ENCODE peak calls at places on chromosomes 2 and 18, in five cellular contexts. One of them, this sample, is unnamed. For H3K27me3, the result is how much of the 10 kb centered on the place peaks cover.

GRCh38 chr2:26550276-26551015 is 72.5 kb upstream of the OTOF start:
- DNase-seq in GM23338: no peak
- DNase-seq in HCT116: no peak
- DNase-seq in psoas muscle: no peak
- DNase-seq in SK-N-SH: no peak
- DNase-seq in this sample: no peak

GRCh38 chr2:9167718-9168657 is 38.6 kb upstream of the ASAP2 start:
- DNase-seq in GM23338: no peak
- DNase-seq in HCT116: no peak
- DNase-seq in psoas muscle: no peak
- DNase-seq in SK-N-SH: no peak
- DNase-seq in this sample: no peak

GRCh38 chr18:23930002-23930401 is 84.6 kb upstream of the TTC39C start:
- DNase-seq in GM23338: no peak
- DNase-seq in HCT116: no peak
- DNase-seq in psoas muscle: no peak
- DNase-seq in SK-N-SH: no peak
- DNase-seq in this sample: no peak

GRCh38 chr2:187208199-187208785 is 239.8 kb downstream of the CALCRL start:
- DNase-seq in GM23338: no peak
- DNase-seq in HCT116: no peak
- DNase-seq in psoas muscle: no peak
- DNase-seq in SK-N-SH: no peak
- DNase-seq in this sample: no peak

GRCh38 chr2:181947273-181947672 is 38.4 kb upstream of the PPP1R1C start:
- DNase-seq in GM23338: peak
- DNase-seq in HCT116: no peak
- DNase-seq in psoas muscle: no peak
- DNase-seq in SK-N-SH: no peak
- DNase-seq in this sample: no peak

GRCh38 chr18:62399781-62400308 is 74.7 kb downstream of the TNFRSF11A start:
- DNase-seq in GM23338: peak
- DNase-seq in HCT116: no peak
- DNase-seq in psoas muscle: no peak
- DNase-seq in SK-N-SH: peak
- DNase-seq in this sample: no peak

GRCh38 chr18:26777316-26778053 is 88.0 kb downstream of the AQP4 start:
- DNase-seq in GM23338: peak
- DNase-seq in HCT116: no peak
- DNase-seq in psoas muscle: no peak
- DNase-seq in SK-N-SH: no peak
- DNase-seq in this sample: no peak

GRCh38 chr2:173708757-173709156 is 256.4 kb downstream of the SP3 start:
- DNase-seq in GM23338: no peak
- DNase-seq in HCT116: no peak
- DNase-seq in psoas muscle: no peak
- DNase-seq in SK-N-SH: no peak
- DNase-seq in this sample: no peak

GRCh38 chr18:1002653-1003178 is 98.0 kb downstream of the ADCYAP1 start:
- DNase-seq in GM23338: no peak
- DNase-seq in HCT116: no peak
- DNase-seq in psoas muscle: no peak
- DNase-seq in SK-N-SH: no peak
- DNase-seq in this sample: no peak

GRCh38 chr2:136765256-136765735 is at the start of gene THSD7B:
- DNase-seq in GM23338: peak
- DNase-seq in HCT116: no peak
- DNase-seq in psoas muscle: no peak
- DNase-seq in SK-N-SH: peak
- DNase-seq in this sample: no peak

GRCh38 chr2:220959391-220959802 is 612.7 kb downstream of the EPHA4 start:
- DNase-seq in GM23338: no peak
- DNase-seq in HCT116: no peak
- DNase-seq in psoas muscle: no peak
- DNase-seq in SK-N-SH: no peak
- DNase-seq in this sample: peak

GRCh38 chr18:25349131-25349925 is 2.6 kb downstream of the ZNF521 start:
- DNase-seq in GM23338: peak
- DNase-seq in HCT116: no peak
- DNase-seq in psoas muscle: peak
- DNase-seq in SK-N-SH: peak
- DNase-seq in this sample: peak

GRCh38 chr2:65654496-65654895 is 222.1 kb upstream of the SPRED2 start:
- DNase-seq in GM23338: no peak
- DNase-seq in HCT116: no peak
- DNase-seq in psoas muscle: no peak
- DNase-seq in SK-N-SH: no peak
- DNase-seq in this sample: no peak

GRCh38 chr2:64017811-64018714 is 1.2 kb downstream of the VPS54 start:
- DNase-seq in GM23338: no peak
- DNase-seq in HCT116: no peak
- DNase-seq in psoas muscle: no peak
- DNase-seq in SK-N-SH: peak
- DNase-seq in this sample: peak

DNA sequence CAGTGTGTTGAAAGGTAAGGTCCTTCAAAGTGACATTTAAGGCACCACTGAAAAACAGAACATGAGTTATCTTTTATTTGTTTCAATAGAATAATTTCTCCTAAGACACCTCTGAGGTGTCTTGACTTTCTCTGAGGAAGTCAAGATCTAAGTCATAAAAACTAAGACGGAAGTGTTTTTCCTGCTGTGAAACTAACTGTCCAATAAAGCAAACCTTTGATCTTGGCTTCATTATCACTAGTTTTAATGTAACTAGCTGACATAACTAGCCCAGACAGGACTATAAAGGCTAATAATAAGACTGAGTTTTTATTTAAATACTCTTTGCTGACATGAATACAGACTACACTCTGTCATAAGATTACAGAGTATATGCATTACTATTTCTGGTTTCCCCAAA is 36.6 kb downstream of the INO80D start:
- DNase-seq in GM23338: no peak
- DNase-seq in HCT116: no peak
- DNase-seq in psoas muscle: no peak
- DNase-seq in SK-N-SH: no peak
- DNase-seq in this sample: no peak
- TF ChIP-seq CTCF in GM23338: no peak
- TF ChIP-seq CTCF in HCT116: no peak
- TF ChIP-seq CTCF in psoas muscle: no peak
- TF ChIP-seq CTCF in SK-N-SH: no peak
- TF ChIP-seq CTCF in this sample: no peak

GRCh38 chr2:69465513-69466456 is 28.6 kb upstream of the NFU1 start:
- DNase-seq in GM23338: no peak
- DNase-seq in HCT116: no peak
- DNase-seq in psoas muscle: peak
- DNase-seq in SK-N-SH: no peak
- DNase-seq in this sample: no peak
- H3K27me3 ChIP-seq in GM23338: under half
- H3K27me3 ChIP-seq in HCT116: under half
- H3K27me3 ChIP-seq in psoas muscle: under half
- H3K27me3 ChIP-seq in SK-N-SH: under half
- H3K27me3 ChIP-seq in this sample: under half

GRCh38 chr2:133673570-133673969 is 105.3 kb upstream of the NCKAP5 start:
- DNase-seq in GM23338: no peak
- DNase-seq in HCT116: no peak
- DNase-seq in psoas muscle: no peak
- DNase-seq in SK-N-SH: no peak
- DNase-seq in this sample: no peak
- H3K4me3 ChIP-seq in GM23338: no peak
- H3K4me3 ChIP-seq in HCT116: no peak
- H3K4me3 ChIP-seq in psoas muscle: no peak
- H3K4me3 ChIP-seq in SK-N-SH: no peak
- H3K4me3 ChIP-seq in this sample: peak

GRCh38 chr2:27977623-27978312 is 87.2 kb downstream of the BABAM2 start:
- DNase-seq in GM23338: no peak
- DNase-seq in HCT116: peak
- DNase-seq in psoas muscle: peak
- DNase-seq in SK-N-SH: no peak
- DNase-seq in this sample: no peak
- TF ChIP-seq CTCF in GM23338: no peak
- TF ChIP-seq CTCF in HCT116: no peak
- TF ChIP-seq CTCF in psoas muscle: no peak
- TF ChIP-seq CTCF in SK-N-SH: peak
- TF ChIP-seq CTCF in this sample: no peak

GRCh38 chr2:240643093-240643810 is 18.0 kb downstream of the GPR35 start:
- DNase-seq in GM23338: no peak
- DNase-seq in HCT116: no peak
- DNase-seq in psoas muscle: peak
- DNase-seq in SK-N-SH: peak
- DNase-seq in this sample: no peak

GRCh38 chr2:240644859-240645301 is 19.6 kb downstream of the GPR35 start:
- DNase-seq in GM23338: no peak
- DNase-seq in HCT116: no peak
- DNase-seq in psoas muscle: peak
- DNase-seq in SK-N-SH: peak
- DNase-seq in this sample: peak

GRCh38 chr2:240643811-240644150 is 18.5 kb downstream of the GPR35 start:
- DNase-seq in GM23338: no peak
- DNase-seq in HCT116: no peak
- DNase-seq in psoas muscle: peak
- DNase-seq in SK-N-SH: no peak
- DNase-seq in this sample: no peak

GRCh38 chr2:240645346-240646060 is 20.2 kb downstream of the GPR35 start:
- DNase-seq in GM23338: no peak
- DNase-seq in HCT116: no peak
- DNase-seq in psoas muscle: peak
- DNase-seq in SK-N-SH: peak
- DNase-seq in this sample: no peak

GRCh38 chr2:240644171-240644651 is 18.9 kb downstream of the GPR35 start:
- DNase-seq in GM23338: no peak
- DNase-seq in HCT116: no peak
- DNase-seq in psoas muscle: peak
- DNase-seq in SK-N-SH: peak
- DNase-seq in this sample: no peak
- H3K27me3 ChIP-seq in GM23338: under half
- H3K27me3 ChIP-seq in HCT116: under half
- H3K27me3 ChIP-seq in psoas muscle: under half
- H3K27me3 ChIP-seq in SK-N-SH: under half
- H3K27me3 ChIP-seq in this sample: under half

This sample was measured in dorsolateral prefrontal cortex.